ENCODE peak calls at places on chromosomes 1 and 21, in nine cellular contexts. V is Peyer's patch, H is prostate gland, I is right lobe of liver, U is body of pancreas, S is uterus, F is NB4, J is gastrocnemius medialis, W is H1. T is an unnamed sample.

GRCh38 chr21:15617968-15618367 is 111.8 kb upstream of the USP25 start:
- DNase-seq in J (no peak), I (no peak), F (no peak), H (no peak), V (no peak), S (no peak), W (no peak), U (no peak), T (peak; percentile 16)

GRCh38 chr1:203569490-203570318 is 56.9 kb upstream of the ATP2B4 start:
- DNase-seq in W (no peak), V (no peak), H (no peak), F (no peak), S (no peak), I (no peak), U (no peak), J (no peak), T (peak; percentile 38)

GRCh38 chr1:1305300-1306069 is 2.2 kb downstream of the ACAP3 start:
- DNase-seq in I (no peak), V (peak; percentile 90), H (peak; percentile 42), S (peak; percentile 89), J (peak; percentile 57), U (peak; percentile 59), F (peak; percentile 89), W (no peak), T (peak; percentile 85)

GRCh38 chr21:42221581-42222345 is 2.8 kb downstream of the ABCG1 start:
- DNase-seq in I (no peak), V (peak; percentile 44), J (no peak), S (no peak), F (no peak), U (peak; percentile 7), H (no peak), W (no peak), T (no peak)

GRCh38 chr1:219088778-219089557 is 84.7 kb upstream of the LYPLAL1 start:
- DNase-seq in U (peak; percentile 21), V (peak; percentile 52), W (no peak), S (no peak), H (no peak), J (peak; percentile 83), I (peak; percentile 46), F (peak; percentile 99), T (peak; percentile 47)

GRCh38 chr1:235442788-235443429 is 61.3 kb downstream of the B3GALNT2 start:
- DNase-seq in I (no peak), V (no peak), F (peak; percentile 41), J (no peak), W (peak; percentile 16), H (no peak), S (no peak), U (no peak), T (peak; percentile 48)

GRCh38 chr1:68384872-68385390 is 64.8 kb downstream of the RPE65 start:
- DNase-seq in V (no peak), U (no peak), S (no peak), F (no peak), H (no peak), W (no peak), J (no peak), I (no peak), T (no peak)

GRCh38 chr1:226763741-226764264 is 24.7 kb upstream of the ITPKB start:
- DNase-seq in J (no peak), I (no peak), F (no peak), U (no peak), H (no peak), W (no peak), V (peak; percentile 21), S (no peak), T (peak; percentile 88)

GRCh38 chr1:76291186-76291585 is 216.6 kb downstream of the ST6GALNAC3 start:
- DNase-seq in I (no peak), F (no peak), V (no peak), H (no peak), W (no peak), J (no peak), U (no peak), S (no peak), T (no peak)

GRCh38 chr1:218942421-218942820 is 231.3 kb upstream of the LYPLAL1 start:
- DNase-seq in S (peak; percentile 37), W (no peak), V (no peak), I (no peak), H (no peak), U (no peak), F (no peak), J (no peak), T (no peak)

GRCh38 chr1:111323231-111323630 is 32.6 kb downstream of the CHIA start:
- DNase-seq in J (no peak), I (no peak), H (no peak), S (no peak), W (no peak), F (no peak), U (no peak), V (no peak), T (no peak)

GRCh38 chr1:44661786-44662682 is 12.2 kb downstream of the TMEM53 start:
- DNase-seq in U (no peak), V (no peak), W (no peak), F (no peak), H (no peak), S (no peak), J (no peak), I (no peak), T (no peak)

GRCh38 chr1:211258756-211259595 is at the start of gene RCOR3:
- DNase-seq in I (peak; percentile 96), F (peak; percentile 93), S (peak; percentile 94), H (peak; percentile 94), U (peak; percentile 94), W (peak; percentile 95), J (peak; percentile 93), V (peak; percentile 97), T (peak; percentile 63)
- TF ChIP-seq POLR2A in I (peak; percentile 64), F (peak; percentile 41), S (peak; percentile 36), H (peak; percentile 72), U (peak; percentile 42), W (peak; percentile 66), J (peak; percentile 65), V (peak; percentile 71), T (peak; percentile 77)

GRCh38 chr1:86975993-86976392 is 61.6 kb downstream of the HS2ST1 start:
- DNase-seq in I (no peak), V (no peak), W (no peak), J (no peak), U (no peak), F (no peak), H (no peak), S (no peak), T (no peak)

GRCh38 chr1:86981482-86982311 is 67.3 kb downstream of the HS2ST1 start:
- DNase-seq in J (no peak), S (no peak), W (no peak), I (no peak), V (no peak), U (no peak), H (no peak), F (no peak), T (no peak)

GRCh38 chr1:86971778-86972177 is 57.3 kb downstream of the HS2ST1 start:
- DNase-seq in F (no peak), H (no peak), U (no peak), S (no peak), J (no peak), V (no peak), W (no peak), I (no peak), T (no peak)

GRCh38 chr1:86972262-86972661 is 57.8 kb downstream of the HS2ST1 start:
- DNase-seq in V (no peak), I (peak; percentile 72), F (no peak), W (no peak), H (no peak), U (no peak), J (no peak), S (no peak), T (no peak)

DNA sequence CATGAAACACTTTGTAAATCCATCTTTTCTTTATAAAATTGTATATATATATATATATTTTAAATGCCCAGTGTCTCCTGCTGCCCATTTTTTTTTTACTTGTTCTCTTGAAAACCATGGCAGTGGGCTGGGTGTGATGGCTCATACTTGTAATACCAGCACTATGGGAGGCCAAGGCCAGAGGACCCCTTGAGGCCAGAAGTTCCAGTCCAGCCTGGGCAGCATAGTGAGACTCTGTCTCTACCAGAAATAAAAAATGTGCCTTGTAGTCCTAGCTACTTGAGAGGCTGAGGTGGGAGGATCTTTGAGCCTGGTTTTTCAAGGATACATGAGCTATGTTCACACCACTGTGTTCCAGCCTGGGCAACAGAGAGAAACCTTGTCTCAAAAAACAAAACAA is 62.2 kb downstream of the HS2ST1 start:
- DNase-seq in S (no peak), F (no peak), W (no peak), J (no peak), H (no peak), U (no peak), I (no peak), V (no peak), T (no peak)
- TF ChIP-seq POLR2A in S (no peak), F (no peak), W (no peak), J (no peak), H (no peak), U (no peak), I (no peak), V (no peak), T (no peak)

DNA sequence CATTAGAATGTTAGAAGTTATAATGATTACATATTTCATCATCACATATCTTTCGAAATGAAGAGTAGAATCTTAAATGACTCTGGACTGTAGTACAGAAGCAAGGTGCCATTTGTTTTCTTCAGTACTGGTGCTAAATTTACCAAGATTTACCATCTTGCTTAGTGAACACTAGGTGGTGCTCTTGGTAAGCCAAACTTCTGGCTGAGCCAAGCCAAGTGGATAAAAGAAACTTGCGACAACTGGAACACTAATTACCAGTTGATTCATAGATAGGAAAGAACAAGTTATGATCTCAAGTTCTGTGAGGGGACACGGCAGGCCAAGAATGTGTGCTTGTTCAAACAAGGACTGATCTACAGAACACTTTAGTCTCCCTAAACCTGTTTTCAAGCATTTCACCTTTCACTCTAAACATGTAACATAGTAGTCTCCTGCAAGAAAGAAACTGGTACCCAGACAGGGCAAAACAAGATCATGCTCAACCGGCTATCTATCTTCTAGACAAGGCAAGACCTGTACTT is 19.8 kb downstream of the SPRTN start:
- DNase-seq in I (no peak), F (peak; percentile 78), J (peak; percentile 68), V (peak; percentile 55), S (peak; percentile 26), U (peak; percentile 46), H (peak; percentile 62), W (no peak), T (no peak)
- TF ChIP-seq POLR2A in I (no peak), F (no peak), J (peak; percentile 43), V (no peak), S (no peak), U (no peak), H (no peak), W (no peak), T (no peak)

GRCh38 chr1:229272164-229273158 is 1.6 kb downstream of the RAB4A start:
- DNase-seq in W (no peak), J (no peak), S (no peak), V (no peak), U (no peak), I (no peak), H (peak; percentile 49), F (peak; percentile 51), T (no peak)

GRCh38 chr1:229268505-229268904 is 2.4 kb upstream of the RAB4A start:
- DNase-seq in F (no peak), H (no peak), U (no peak), I (no peak), W (no peak), V (no peak), J (no peak), S (no peak), T (no peak)

GRCh38 chr1:229271448-229272120 is 673 bp downstream of the RAB4A start:
- DNase-seq in U (peak; percentile 32), V (peak; percentile 76), F (peak; percentile 71), J (no peak), H (peak; percentile 27), I (no peak), S (no peak), W (no peak), T (no peak)

GRCh38 chr1:229273507-229274232 is 2.8 kb downstream of the RAB4A start:
- DNase-seq in H (peak; percentile 75), V (no peak), W (no peak), F (no peak), S (no peak), I (peak; percentile 69), J (no peak), U (peak; percentile 51), T (no peak)

GRCh38 chr1:229270547-229271447 is at the start of gene RAB4A:
- DNase-seq in U (peak; percentile 92), W (peak; percentile 87), S (peak; percentile 77), H (peak; percentile 81), J (peak; percentile 82), I (peak; percentile 95), F (peak; percentile 89), V (peak; percentile 93), T (peak; percentile 91)
- TF ChIP-seq POLR2A in U (peak; percentile 88), W (peak; percentile 32), S (peak; percentile 30), H (peak; percentile 87), J (peak; percentile 75), I (peak; percentile 86), F (peak; percentile 62), V (peak; percentile 72), T (peak; percentile 82)

T was measured in H54.